ENCODE peak calls at places on chromosomes 5 and 9, in five cellular contexts. Z is right atrium auricular region; A is thoracic aorta; Y is CD4-positive, alpha-beta T cell; M is adrenal gland. B is an unnamed sample.

GRCh38 chr5:73433982-73434342 is 14.6 kb downstream of the FOXD1 start:
- DNase-seq in Y (no peak), M (no peak), A (no peak), Z (no peak), B (no peak)

GRCh38 chr5:78879541-78879940 is 105.6 kb downstream of the ARSB start:
- DNase-seq in Z (no peak), A (no peak), Y (no peak), M (no peak), B (no peak)

GRCh38 chr5:135669416-135669815 is 90.6 kb upstream of the CXCL14 start:
- DNase-seq in Z (no peak), M (no peak), A (no peak), Y (no peak), B (no peak)

GRCh38 chr5:152462021-152462721 is 57.1 kb upstream of the NMUR2 start:
- DNase-seq in A (no peak), Z (no peak), M (no peak), Y (no peak), B (no peak)

GRCh38 chr9:84271887-84272556 is 68.5 kb downstream of the SLC28A3 start:
- DNase-seq in Y (no peak), M (no peak), A (no peak), Z (no peak), B (no peak)

GRCh38 chr5:172694061-172694460 is 53.0 kb downstream of the NEURL1B start:
- DNase-seq in M (no peak), Z (no peak), A (no peak), Y (no peak), B (no peak)

GRCh38 chr5:168747987-168748777 is 169.0 kb upstream of the PANK3 start:
- DNase-seq in Y (no peak), Z (no peak), M (no peak), A (no peak), B (no peak)

GRCh38 chr9:99336005-99336404 is 113.9 kb downstream of the SEC61B start:
- DNase-seq in A (no peak), Z (no peak), Y (no peak), M (no peak), B (no peak)

GRCh38 chr5:89265511-89266169 is 382.7 kb upstream of the MEF2C start:
- DNase-seq in A (no peak), Z (no peak), M (no peak), Y (no peak), B (no peak)

GRCh38 chr9:126722922-126723806 is 81.7 kb upstream of the ZBTB43 start:
- DNase-seq in M (peak; percentile 47), Y (peak; percentile 58), Z (no peak), A (no peak), B (peak; percentile 83)

GRCh38 chr5:137753227-137753985 is 757 bp downstream of the HNRNPA0 start:
- DNase-seq in Z (peak; percentile 72), Y (no peak), A (no peak), M (no peak), B (peak; percentile 86)

GRCh38 chr5:56815657-56816545 is 552 bp downstream of the MAP3K1 start:
- DNase-seq in Y (peak; percentile 33), Z (no peak), A (no peak), M (no peak), B (peak; percentile 86)

GRCh38 chr9:87157366-87158031 is 210.2 kb upstream of the GAS1 start:
- DNase-seq in Y (no peak), Z (no peak), A (peak; percentile 13), M (no peak), B (no peak)

GRCh38 chr9:37920471-37921167 is 16.7 kb upstream of the SLC25A51 start:
- DNase-seq in Y (no peak), A (no peak), M (no peak), Z (no peak), B (no peak)

GRCh38 chr5:96434201-96434645 is 1.2 kb upstream of the PCSK1 start:
- DNase-seq in Z (no peak), Y (peak; percentile 16), A (peak; percentile 4), M (peak; percentile 67), B (no peak)

GRCh38 chr5:139197710-139198669 is at the start of gene SIL1:
- DNase-seq in Y (peak; percentile 95), Z (peak; percentile 96), M (peak; percentile 98), A (peak; percentile 83), B (peak; percentile 99)

GRCh38 chr9:72753261-72753893 is 199.5 kb downstream of the ALDH1A1 start:
- DNase-seq in Y (no peak), Z (no peak), M (no peak), A (no peak), B (no peak)

GRCh38 chr5:138508958-138509357 is 34.1 kb downstream of the ETF1 start:
- DNase-seq in A (no peak), Y (no peak), Z (no peak), M (no peak), B (no peak)

GRCh38 chr9:35651964-35652828 is 1.5 kb upstream of the SIT1 start:
- DNase-seq in M (no peak), Z (no peak), A (no peak), Y (no peak), B (no peak)

GRCh38 chr9:133460405-133461175 is 812 bp downstream of the CACFD1 start:
- DNase-seq in M (peak; percentile 82), Z (peak; percentile 63), Y (no peak), A (no peak), B (no peak)

GRCh38 chr9:130715270-130716077 is 21.9 kb downstream of the EXOSC2 start:
- DNase-seq in Z (no peak), A (no peak), M (no peak), Y (no peak), B (no peak)

GRCh38 chr5:103439007-103439406 is 123.6 kb downstream of the NUDT12 start:
- DNase-seq in Z (no peak), Y (no peak), A (no peak), M (no peak), B (no peak)